ENCODE peak calls at places on chromosomes 16 and 17, in six cellular contexts. One of them, this sample, is unnamed.

GRCh38 chr16:84913315-84913714 is 93.5 kb downstream of the CRISPLD2 start:
- DNase-seq in hepatocyte: no peak
- DNase-seq in small intestine: no peak
- DNase-seq in lower lobe of right lung: no peak
- DNase-seq in IMR-90: no peak
- DNase-seq in endothelial cell of umbilical vein: no peak
- DNase-seq in this sample: peak; percentile 87

GRCh38 chr16:56988161-56988947 is 1.0 kb upstream of the NLRC5 start:
- DNase-seq in hepatocyte: no peak
- DNase-seq in small intestine: no peak
- DNase-seq in lower lobe of right lung: no peak
- DNase-seq in IMR-90: peak; percentile 37
- DNase-seq in endothelial cell of umbilical vein: no peak
- DNase-seq in this sample: no peak

GRCh38 chr17:55531053-55531728 is 19.9 kb upstream of the SMIM36 start:
- DNase-seq in hepatocyte: no peak
- DNase-seq in small intestine: no peak
- DNase-seq in lower lobe of right lung: no peak
- DNase-seq in IMR-90: no peak
- DNase-seq in endothelial cell of umbilical vein: no peak
- DNase-seq in this sample: no peak

GRCh38 chr17:79008666-79009387 is 737 bp downstream of the CANT1 start:
- DNase-seq in hepatocyte: peak; percentile 4
- DNase-seq in small intestine: no peak
- DNase-seq in lower lobe of right lung: no peak
- DNase-seq in IMR-90: no peak
- DNase-seq in endothelial cell of umbilical vein: no peak
- DNase-seq in this sample: peak; percentile 18

GRCh38 chr16:68722119-68723024 is 14.7 kb upstream of the CDH1 start:
- DNase-seq in hepatocyte: no peak
- DNase-seq in small intestine: peak; percentile 97
- DNase-seq in lower lobe of right lung: no peak
- DNase-seq in IMR-90: no peak
- DNase-seq in endothelial cell of umbilical vein: no peak
- DNase-seq in this sample: no peak

GRCh38 chr16:53132406-53132805 is 77.6 kb downstream of the CHD9 start:
- DNase-seq in hepatocyte: no peak
- DNase-seq in small intestine: no peak
- DNase-seq in lower lobe of right lung: no peak
- DNase-seq in IMR-90: no peak
- DNase-seq in endothelial cell of umbilical vein: no peak
- DNase-seq in this sample: no peak

GRCh38 chr17:56786989-56787482 is 46.7 kb downstream of the C17orf67 start:
- DNase-seq in hepatocyte: peak; percentile 48
- DNase-seq in small intestine: peak; percentile 87
- DNase-seq in lower lobe of right lung: peak; percentile 61
- DNase-seq in IMR-90: peak; percentile 98
- DNase-seq in endothelial cell of umbilical vein: peak; percentile 83
- DNase-seq in this sample: no peak

GRCh38 chr16:9378876-9379275 is 287.4 kb downstream of the HAPSTR1 start:
- DNase-seq in hepatocyte: no peak
- DNase-seq in small intestine: no peak
- DNase-seq in lower lobe of right lung: no peak
- DNase-seq in IMR-90: no peak
- DNase-seq in endothelial cell of umbilical vein: peak; percentile 31
- DNase-seq in this sample: no peak

GRCh38 chr17:66459811-66460270 is 157.4 kb downstream of the PRKCA start:
- DNase-seq in hepatocyte: peak; percentile 80
- DNase-seq in small intestine: no peak
- DNase-seq in lower lobe of right lung: no peak
- DNase-seq in IMR-90: peak; percentile 99
- DNase-seq in endothelial cell of umbilical vein: peak; percentile 97
- DNase-seq in this sample: no peak

GRCh38 chr16:82846806-82847205 is 220.0 kb downstream of the CDH13 start:
- DNase-seq in hepatocyte: no peak
- DNase-seq in small intestine: no peak
- DNase-seq in lower lobe of right lung: no peak
- DNase-seq in IMR-90: no peak
- DNase-seq in endothelial cell of umbilical vein: no peak
- DNase-seq in this sample: no peak

GRCh38 chr17:65627892-65628622 is 66.6 kb upstream of the AXIN2 start:
- DNase-seq in hepatocyte: peak; percentile 81
- DNase-seq in small intestine: peak; percentile 68
- DNase-seq in lower lobe of right lung: no peak
- DNase-seq in IMR-90: peak; percentile 92
- DNase-seq in endothelial cell of umbilical vein: no peak
- DNase-seq in this sample: no peak

GRCh38 chr17:80738020-80738380 is 193.4 kb downstream of the RPTOR start:
- DNase-seq in hepatocyte: no peak
- DNase-seq in small intestine: no peak
- DNase-seq in lower lobe of right lung: no peak
- DNase-seq in IMR-90: no peak
- DNase-seq in endothelial cell of umbilical vein: no peak
- DNase-seq in this sample: no peak

GRCh38 chr16:66878067-66878466 is 2.2 kb upstream of the PDP2 start:
- DNase-seq in hepatocyte: no peak
- DNase-seq in small intestine: no peak
- DNase-seq in lower lobe of right lung: no peak
- DNase-seq in IMR-90: no peak
- DNase-seq in endothelial cell of umbilical vein: no peak
- DNase-seq in this sample: no peak

GRCh38 chr16:8729779-8730334 is 55.4 kb downstream of the ABAT start:
- DNase-seq in hepatocyte: no peak
- DNase-seq in small intestine: no peak
- DNase-seq in lower lobe of right lung: no peak
- DNase-seq in IMR-90: no peak
- DNase-seq in endothelial cell of umbilical vein: no peak
- DNase-seq in this sample: no peak

GRCh38 chr16:69481901-69482341 is 57.5 kb downstream of the CYB5B start:
- DNase-seq in hepatocyte: no peak
- DNase-seq in small intestine: peak; percentile 5
- DNase-seq in lower lobe of right lung: peak; percentile 89
- DNase-seq in IMR-90: peak; percentile 48
- DNase-seq in endothelial cell of umbilical vein: peak; percentile 97
- DNase-seq in this sample: peak; percentile 95

GRCh38 chr17:16352303-16352837 is 899 bp downstream of the CENPV start:
- DNase-seq in hepatocyte: peak; percentile 66
- DNase-seq in small intestine: peak; percentile 75
- DNase-seq in lower lobe of right lung: no peak
- DNase-seq in IMR-90: peak; percentile 30
- DNase-seq in endothelial cell of umbilical vein: peak; percentile 53
- DNase-seq in this sample: no peak

GRCh38 chr17:6153416-6153815 is 83.2 kb downstream of the WSCD1 start:
- DNase-seq in hepatocyte: no peak
- DNase-seq in small intestine: no peak
- DNase-seq in lower lobe of right lung: no peak
- DNase-seq in IMR-90: no peak
- DNase-seq in endothelial cell of umbilical vein: no peak
- DNase-seq in this sample: no peak

GRCh38 chr16:6382787-6383515 is 949.7 kb upstream of the RBFOX1 start:
- DNase-seq in hepatocyte: no peak
- DNase-seq in small intestine: no peak
- DNase-seq in lower lobe of right lung: no peak
- DNase-seq in IMR-90: no peak
- DNase-seq in endothelial cell of umbilical vein: no peak
- DNase-seq in this sample: no peak

GRCh38 chr16:25257504-25257955 is at the start of gene ZKSCAN2:
- DNase-seq in hepatocyte: peak; percentile 97
- DNase-seq in small intestine: peak; percentile 94
- DNase-seq in lower lobe of right lung: peak; percentile 94
- DNase-seq in IMR-90: peak; percentile 86
- DNase-seq in endothelial cell of umbilical vein: peak; percentile 81
- DNase-seq in this sample: peak; percentile 87

GRCh38 chr16:25260416-25260815 is 2.8 kb upstream of the ZKSCAN2 start:
- DNase-seq in hepatocyte: no peak
- DNase-seq in small intestine: no peak
- DNase-seq in lower lobe of right lung: no peak
- DNase-seq in IMR-90: peak; percentile 34
- DNase-seq in endothelial cell of umbilical vein: no peak
- DNase-seq in this sample: no peak

GRCh38 chr16:25258856-25259179 is 1.2 kb upstream of the ZKSCAN2 start:
- DNase-seq in hepatocyte: no peak
- DNase-seq in small intestine: no peak
- DNase-seq in lower lobe of right lung: no peak
- DNase-seq in IMR-90: no peak
- DNase-seq in endothelial cell of umbilical vein: no peak
- DNase-seq in this sample: no peak

GRCh38 chr16:25257956-25258855 is 561 bp upstream of the ZKSCAN2 start:
- DNase-seq in hepatocyte: peak; percentile 93
- DNase-seq in small intestine: peak; percentile 65
- DNase-seq in lower lobe of right lung: peak; percentile 88
- DNase-seq in IMR-90: peak; percentile 87
- DNase-seq in endothelial cell of umbilical vein: peak; percentile 74
- DNase-seq in this sample: peak; percentile 89

GRCh38 chr16:25256821-25257503 is 683 bp downstream of the ZKSCAN2 start:
- DNase-seq in hepatocyte: peak; percentile 34
- DNase-seq in small intestine: peak; percentile 15
- DNase-seq in lower lobe of right lung: peak; percentile 47
- DNase-seq in IMR-90: peak; percentile 15
- DNase-seq in endothelial cell of umbilical vein: no peak
- DNase-seq in this sample: no peak
- H3K4me1 ChIP-seq in hepatocyte: peaks cover 12% of the 10 kb centered on the region
- H3K4me1 ChIP-seq in small intestine: peaks cover 8% of the 10 kb centered on the region
- H3K4me1 ChIP-seq in lower lobe of right lung: peaks cover 29% of the 10 kb centered on the region
- H3K4me1 ChIP-seq in IMR-90: peaks cover 4% of the 10 kb centered on the region
- H3K4me1 ChIP-seq in endothelial cell of umbilical vein: peaks cover 20% of the 10 kb centered on the region
- H3K4me1 ChIP-seq in this sample: no peaks in the 10 kb centered on the region

DNA sequence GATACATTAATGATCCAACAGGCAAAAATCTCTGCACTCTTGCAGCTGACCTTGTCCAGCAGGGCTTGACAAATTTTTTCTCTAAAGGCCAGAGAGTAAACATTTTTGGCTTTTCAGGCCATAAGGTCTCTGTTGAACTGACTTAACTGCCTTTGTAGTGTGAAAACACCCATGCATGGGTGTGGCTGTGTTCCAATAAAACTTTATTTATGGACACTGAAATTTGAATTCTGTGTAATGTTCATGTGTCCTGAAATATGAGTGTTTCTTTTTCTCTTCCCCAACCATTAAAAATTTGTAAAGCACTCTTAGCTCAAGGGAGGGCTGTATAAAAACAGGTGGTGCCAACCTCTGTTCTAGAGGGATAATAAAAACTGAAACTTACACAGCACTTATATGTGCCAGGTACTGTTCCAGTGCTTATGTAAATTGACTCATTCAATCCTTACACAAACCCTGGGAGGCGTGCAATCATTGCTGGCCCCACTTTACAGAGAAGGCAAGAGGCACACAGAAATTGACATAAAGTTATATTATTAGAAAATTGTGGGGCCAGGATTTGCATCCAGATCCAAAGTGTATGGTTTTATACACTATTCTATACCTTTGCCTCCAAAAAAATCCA is 18.8 kb upstream of the ZNF423 start:
- DNase-seq in hepatocyte: no peak
- DNase-seq in small intestine: no peak
- DNase-seq in lower lobe of right lung: no peak
- DNase-seq in IMR-90: no peak
- DNase-seq in endothelial cell of umbilical vein: no peak
- DNase-seq in this sample: no peak
- H3K4me1 ChIP-seq in hepatocyte: peaks cover 9% of the 10 kb centered on the region
- H3K4me1 ChIP-seq in small intestine: no peaks in the 10 kb centered on the region
- H3K4me1 ChIP-seq in lower lobe of right lung: peaks cover 8% of the 10 kb centered on the region
- H3K4me1 ChIP-seq in IMR-90: no peaks in the 10 kb centered on the region
- H3K4me1 ChIP-seq in endothelial cell of umbilical vein: no peaks in the 10 kb centered on the region
- H3K4me1 ChIP-seq in this sample: peaks cover 11% of the 10 kb centered on the region

DNA sequence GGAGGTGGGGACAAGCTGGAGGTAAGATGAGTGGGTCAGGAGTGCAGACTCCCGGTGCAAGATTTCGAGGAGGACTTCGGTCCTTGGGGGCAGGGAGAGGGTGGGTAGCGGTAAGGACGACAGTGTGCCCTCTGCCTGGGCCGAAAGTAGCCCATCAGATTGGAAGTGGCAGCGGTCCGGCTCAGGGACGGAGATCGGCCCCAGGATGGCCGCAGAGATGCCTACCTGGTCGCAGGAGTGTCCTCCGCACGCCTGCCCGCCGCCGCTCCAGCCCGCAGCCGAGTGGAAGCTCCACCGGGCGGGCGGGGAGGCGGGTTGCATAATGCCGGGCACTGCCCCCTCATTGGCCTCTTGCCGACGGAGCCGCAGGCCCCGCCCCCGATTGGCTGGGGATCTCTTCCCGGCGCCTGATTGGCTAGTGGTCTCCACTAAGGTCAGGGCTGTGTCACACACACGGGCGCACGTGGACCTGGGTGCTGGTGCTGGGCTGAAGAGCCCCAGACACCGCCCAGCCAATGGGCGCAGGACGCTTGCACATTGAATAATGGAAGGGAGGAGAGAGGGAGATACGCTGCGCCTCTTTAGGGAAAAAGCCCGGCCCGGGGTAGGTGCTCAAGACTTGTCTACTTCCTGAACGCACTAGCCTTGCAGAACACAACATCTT is at the start of gene PER1:
- DNase-seq in hepatocyte: peak; percentile 97
- DNase-seq in small intestine: peak; percentile 97
- DNase-seq in lower lobe of right lung: peak; percentile 99
- DNase-seq in IMR-90: peak; percentile 93
- DNase-seq in endothelial cell of umbilical vein: peak; percentile 92
- DNase-seq in this sample: peak; percentile 99
- H3K4me1 ChIP-seq in hepatocyte: peaks cover 33% of the 10 kb centered on the region
- H3K4me1 ChIP-seq in small intestine: no peaks in the 10 kb centered on the region
- H3K4me1 ChIP-seq in lower lobe of right lung: peaks cover 56% of the 10 kb centered on the region
- H3K4me1 ChIP-seq in IMR-90: peaks cover 23% of the 10 kb centered on the region
- H3K4me1 ChIP-seq in endothelial cell of umbilical vein: peaks cover 48% of the 10 kb centered on the region
- H3K4me1 ChIP-seq in this sample: peaks cover 50% of the 10 kb centered on the region

GRCh38 chr16:29809850-29810698 is 1.9 kb upstream of the PRRT2 start:
- DNase-seq in hepatocyte: no peak
- DNase-seq in small intestine: no peak
- DNase-seq in lower lobe of right lung: no peak
- DNase-seq in IMR-90: no peak
- DNase-seq in endothelial cell of umbilical vein: no peak
- DNase-seq in this sample: no peak

GRCh38 chr16:29811170-29811895 is 660 bp upstream of the PRRT2 start:
- DNase-seq in hepatocyte: peak; percentile 98
- DNase-seq in small intestine: peak; percentile 95
- DNase-seq in lower lobe of right lung: peak; percentile 98
- DNase-seq in IMR-90: peak; percentile 98
- DNase-seq in endothelial cell of umbilical vein: peak; percentile 94
- DNase-seq in this sample: peak; percentile 99

GRCh38 chr16:29811896-29812665 is at the start of gene PRRT2:
- DNase-seq in hepatocyte: peak; percentile 85
- DNase-seq in small intestine: no peak
- DNase-seq in lower lobe of right lung: peak; percentile 73
- DNase-seq in IMR-90: peak; percentile 43
- DNase-seq in endothelial cell of umbilical vein: peak; percentile 55
- DNase-seq in this sample: peak; percentile 82

GRCh38 chr16:29809031-29809747 is 2.8 kb upstream of the PRRT2 start:
- DNase-seq in hepatocyte: no peak
- DNase-seq in small intestine: no peak
- DNase-seq in lower lobe of right lung: no peak
- DNase-seq in IMR-90: no peak
- DNase-seq in endothelial cell of umbilical vein: no peak
- DNase-seq in this sample: peak; percentile 75

DNA sequence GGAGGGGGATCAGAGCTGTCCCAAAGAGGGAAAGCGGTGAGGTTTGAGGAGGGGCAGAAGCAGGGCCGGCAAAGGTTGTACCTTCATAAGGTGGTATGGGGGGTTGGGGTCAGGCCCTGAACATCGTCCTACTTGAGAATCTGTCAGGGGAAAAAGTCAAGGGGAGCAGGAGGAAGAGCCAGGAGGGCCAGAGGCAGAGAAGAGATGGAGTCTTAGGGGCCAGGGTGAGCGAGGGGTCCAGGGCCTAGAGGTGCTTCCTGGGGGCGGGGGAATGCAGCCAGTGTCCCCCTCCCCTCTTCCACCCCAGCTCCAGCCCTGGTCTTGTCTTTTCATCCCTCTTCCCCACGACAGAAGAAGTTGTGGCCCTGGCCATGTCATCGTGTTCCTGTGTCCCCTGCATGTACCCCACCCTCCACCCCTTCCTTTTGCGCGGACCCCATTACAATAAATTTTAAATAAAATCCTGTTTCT is 1.3 kb upstream of the PRRT2 start:
- DNase-seq in hepatocyte: no peak
- DNase-seq in small intestine: no peak
- DNase-seq in lower lobe of right lung: no peak
- DNase-seq in IMR-90: no peak
- DNase-seq in endothelial cell of umbilical vein: no peak
- DNase-seq in this sample: no peak
- H3K4me1 ChIP-seq in hepatocyte: peaks cover 40% of the 10 kb centered on the region
- H3K4me1 ChIP-seq in small intestine: peaks cover 7% of the 10 kb centered on the region
- H3K4me1 ChIP-seq in lower lobe of right lung: peaks cover 61% of the 10 kb centered on the region
- H3K4me1 ChIP-seq in IMR-90: peaks cover 27% of the 10 kb centered on the region
- H3K4me1 ChIP-seq in endothelial cell of umbilical vein: peaks cover 47% of the 10 kb centered on the region
- H3K4me1 ChIP-seq in this sample: peaks cover 58% of the 10 kb centered on the region

This sample was measured in tibial artery.